ENCODE peak calls at places on chromosome 16, in five cellular contexts. C, P, D, K and Q are unnamed samples.

GRCh38 chr16:17381784-17382183 is 89.0 kb downstream of the XYLT1 start:
- DNase-seq in P (no peak), D (no peak), K (no peak), C (no peak), Q (no peak)

GRCh38 chr16:74951676-74952075 is 33.2 kb downstream of the WDR59 start:
- DNase-seq in P (no peak), D (no peak), C (no peak), K (no peak), Q (no peak)

GRCh38 chr16:30032083-30032819 is 1.2 kb upstream of the TLCD3B start:
- DNase-seq in K (peak; percentile 74), D (no peak), P (peak; percentile 77), C (no peak), Q (peak; percentile 70)

GRCh38 chr16:31713945-31714898 is 159.4 kb upstream of the ZNF267 start:
- DNase-seq in D (no peak), K (no peak), C (no peak), P (no peak), Q (peak; percentile 9)

GRCh38 chr16:7408700-7409340 is 76.2 kb downstream of the RBFOX1 start:
- DNase-seq in K (no peak), C (no peak), P (no peak), D (no peak), Q (no peak)

GRCh38 chr16:57371494-57372371 is 557 bp upstream of the CX3CL1 start:
- DNase-seq in D (no peak), K (no peak), C (no peak), P (no peak), Q (no peak)

GRCh38 chr16:3235856-3236669 is 1.1 kb upstream of the ZNF200 start:
- DNase-seq in P (no peak), D (no peak), K (peak; percentile 19), C (peak; percentile 23), Q (peak; percentile 34)

GRCh38 chr16:19307587-19308241 is 22.2 kb downstream of the CLEC19A start:
- DNase-seq in C (no peak), D (no peak), K (no peak), P (no peak), Q (no peak)

DNA sequence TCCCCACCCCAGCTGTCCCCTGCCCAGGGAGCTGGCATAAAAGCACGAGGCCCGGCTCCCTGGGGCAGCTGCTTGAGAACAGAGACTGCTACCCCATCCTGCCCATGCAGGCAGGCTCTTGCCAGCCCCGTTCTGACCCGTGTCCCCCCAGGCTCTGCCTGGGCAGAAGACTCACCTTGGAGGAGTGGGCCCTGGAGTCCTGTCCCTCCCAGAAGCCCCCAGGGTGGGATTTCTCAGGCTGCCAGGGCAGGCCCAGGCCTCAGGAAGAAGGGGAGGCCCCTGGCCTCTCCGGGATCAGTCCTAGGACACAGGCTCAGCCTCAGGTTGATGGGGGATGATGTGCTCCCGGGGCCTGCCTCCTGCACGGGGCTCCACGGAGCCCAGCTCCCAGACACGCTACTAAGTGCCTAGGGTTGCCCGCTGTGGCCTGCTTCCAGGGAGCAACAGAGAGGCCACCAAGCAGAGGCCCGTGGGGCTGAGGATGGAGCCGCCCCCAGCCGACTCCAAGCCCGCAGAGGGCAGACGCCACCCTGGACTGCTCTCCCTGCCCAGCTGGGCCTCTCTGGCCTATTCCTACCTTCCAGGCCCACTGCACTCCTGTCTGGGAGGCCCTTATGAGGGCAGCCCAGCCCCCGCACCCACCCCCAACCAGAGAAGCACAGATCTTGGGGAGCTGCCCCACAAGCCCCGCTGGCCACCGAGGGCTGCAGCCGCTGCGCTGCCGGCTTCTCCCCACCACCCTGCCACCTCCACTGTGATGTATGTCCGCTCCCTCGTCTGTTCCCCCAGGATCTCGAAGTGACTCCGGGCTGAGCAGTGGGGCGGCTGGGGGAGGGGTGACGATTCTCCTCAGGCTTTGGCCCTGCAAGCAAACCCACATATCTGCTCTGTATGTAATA is 1.7 kb downstream of the NME3 start:
- DNase-seq in K (no peak), C (no peak), D (no peak), P (no peak), Q (no peak)
- H3K4me3 ChIP-seq in K (peak overlapping the region; percentile 86), C (no peak overlapping the region), D (no peak overlapping the region), P (no peak overlapping the region), Q (no peak overlapping the region)

DNA sequence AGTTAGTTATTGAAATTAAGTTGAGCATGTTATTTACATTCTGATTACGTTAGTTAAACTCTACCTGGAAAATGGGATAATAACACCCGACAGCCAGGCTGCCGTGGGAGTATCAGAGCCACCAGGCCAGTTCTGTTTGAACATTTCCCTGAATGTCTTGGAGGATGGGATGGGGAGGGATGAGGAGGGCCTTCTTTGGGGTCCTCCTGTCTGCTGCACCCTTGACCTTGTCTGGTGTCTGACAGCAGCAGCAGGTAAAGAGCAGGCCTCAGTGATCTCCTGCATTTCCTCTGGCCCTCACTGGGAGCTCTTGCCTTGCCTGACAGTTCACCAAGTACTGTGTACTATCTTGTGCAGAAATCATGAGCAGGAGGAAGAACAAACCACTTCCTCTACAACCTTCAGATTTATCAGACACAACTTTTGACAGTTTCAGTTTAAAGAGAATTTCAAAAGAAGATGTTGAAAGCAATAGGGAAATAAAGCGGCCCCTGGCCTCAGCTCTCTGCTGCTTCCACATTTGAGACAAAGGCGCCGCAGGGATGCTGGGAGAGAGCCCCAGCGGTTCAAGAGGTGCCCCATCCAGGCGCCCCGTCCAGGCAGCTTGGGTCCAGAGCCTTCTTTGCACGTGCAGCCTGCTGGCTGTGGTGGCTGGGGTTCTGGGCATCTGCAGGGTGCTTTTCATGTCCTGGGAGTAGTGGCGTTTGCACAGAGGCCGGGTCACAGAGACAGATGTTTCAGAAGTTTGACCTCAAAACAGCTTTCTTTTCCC is 25.3 kb downstream of the CMIP start:
- DNase-seq in C (no peak), K (no peak), D (no peak), P (no peak), Q (no peak)
- TF ChIP-seq CTCF in C (no peak), K (no peak), D (no peak), P (no peak), Q (no peak)

DNA sequence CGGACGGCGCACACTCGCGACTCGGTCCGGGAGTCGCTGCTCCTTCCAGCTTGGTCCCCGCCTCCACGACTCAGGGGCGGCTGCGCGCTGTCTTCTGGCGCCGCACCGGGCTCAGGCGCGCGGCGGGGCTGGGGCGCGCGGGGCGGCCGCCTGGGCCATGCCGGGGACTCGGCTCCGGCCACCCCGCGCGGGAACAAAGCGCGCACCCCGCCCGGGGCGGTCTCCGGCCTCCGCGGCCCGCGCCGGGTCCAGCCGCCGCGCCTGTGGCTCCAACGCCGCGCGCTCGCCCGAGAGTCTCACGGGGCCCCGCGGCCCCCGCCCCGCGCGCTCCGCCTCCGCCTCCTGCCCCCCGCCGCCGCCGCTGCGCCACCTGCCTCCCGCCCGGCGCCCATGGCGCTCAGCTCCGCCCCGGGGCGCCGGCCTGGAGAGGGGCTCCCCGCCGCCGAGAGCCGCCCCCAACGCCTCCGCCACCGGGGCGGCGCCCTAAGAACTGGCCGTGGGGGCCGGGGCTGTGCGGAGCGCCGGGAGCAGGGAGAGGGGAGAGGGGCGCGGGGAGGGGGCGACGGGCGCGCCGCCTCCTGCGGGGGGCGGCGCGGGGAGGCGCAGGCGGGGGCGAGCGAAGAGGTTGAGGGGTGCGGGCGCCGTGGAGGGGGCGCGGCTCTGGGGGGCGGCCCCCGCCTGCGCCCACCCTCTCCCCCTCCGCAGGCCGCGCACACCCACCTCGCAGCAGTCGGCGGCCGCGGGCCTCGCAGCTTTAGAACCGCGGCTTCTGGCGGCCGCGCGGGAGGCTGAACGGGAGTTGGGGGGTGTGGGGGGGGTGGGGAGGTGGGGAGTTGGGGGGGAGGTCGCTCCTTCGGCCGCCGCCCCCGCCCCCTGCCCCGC is 35.7 kb downstream of the CBFA2T3 start:
- DNase-seq in C (peak; percentile 44), D (no peak), P (no peak), K (no peak), Q (no peak)
- H3K4me3 ChIP-seq in C (peak overlapping the region; percentile 56), D (no peak overlapping the region), P (no peak overlapping the region), K (no peak overlapping the region), Q (no peak overlapping the region)

DNA sequence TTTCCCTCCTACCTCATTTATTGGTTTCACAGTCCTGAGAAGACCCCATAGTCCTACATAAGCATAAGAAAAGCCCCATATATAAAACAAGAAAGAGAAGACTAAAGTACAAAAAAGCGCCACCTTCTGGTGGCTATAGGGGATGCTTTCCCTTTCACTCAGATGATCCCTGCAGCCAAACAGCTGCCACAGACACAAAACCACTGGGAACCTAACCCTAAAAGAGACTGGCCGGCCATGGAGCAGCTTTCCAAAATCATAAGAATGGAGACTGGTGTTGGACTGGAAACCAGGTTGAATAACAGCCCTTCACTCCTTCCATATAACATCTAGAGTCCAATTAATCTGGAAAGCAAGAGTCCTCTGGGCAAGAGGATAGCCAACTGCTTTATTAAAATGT is 11.4 kb downstream of the DYNC1LI2 start:
- DNase-seq in D (no peak), P (peak; percentile 58), C (no peak), K (peak; percentile 42), Q (peak; percentile 42)
- TF ChIP-seq CTCF in D (peak; percentile 44), P (peak; percentile 72), C (peak; percentile 67), K (peak; percentile 74), Q (peak; percentile 59)